ENCODE peak calls at places on chromosomes 6 and 20, in four cellular contexts. One of them, this sample, is unnamed. For H3K4me1, the result is how much of the 10 kb centered on the place peaks cover.

GRCh38 chr6:89941031-89941775 is 46.9 kb downstream of the GJA10 start:
- DNase-seq in heart right ventricle: no peak
- DNase-seq in SK-N-SH: no peak
- DNase-seq in cardiac muscle cell: peak
- DNase-seq in this sample: no peak

GRCh38 chr6:100803264-100803663 is 77.9 kb downstream of the ASCC3 start:
- DNase-seq in heart right ventricle: no peak
- DNase-seq in SK-N-SH: no peak
- DNase-seq in cardiac muscle cell: no peak
- DNase-seq in this sample: no peak

GRCh38 chr6:119514355-119514754 is 164.8 kb upstream of the MAN1A1 start:
- DNase-seq in heart right ventricle: no peak
- DNase-seq in SK-N-SH: no peak
- DNase-seq in cardiac muscle cell: no peak
- DNase-seq in this sample: no peak

GRCh38 chr6:71107935-71108420 is 151.1 kb upstream of the B3GAT2 start:
- DNase-seq in heart right ventricle: peak
- DNase-seq in SK-N-SH: no peak
- DNase-seq in cardiac muscle cell: peak
- DNase-seq in this sample: peak

GRCh38 chr6:30465582-30466306 is 23.6 kb upstream of the HLA-E start:
- DNase-seq in heart right ventricle: no peak
- DNase-seq in SK-N-SH: no peak
- DNase-seq in cardiac muscle cell: no peak
- DNase-seq in this sample: no peak

GRCh38 chr6:125647391-125647790 is 102.0 kb upstream of the HEY2 start:
- DNase-seq in heart right ventricle: no peak
- DNase-seq in SK-N-SH: no peak
- DNase-seq in cardiac muscle cell: no peak
- DNase-seq in this sample: no peak

GRCh38 chr6:4491501-4492260 is 284.5 kb upstream of the CDYL start:
- DNase-seq in heart right ventricle: no peak
- DNase-seq in SK-N-SH: no peak
- DNase-seq in cardiac muscle cell: peak
- DNase-seq in this sample: no peak

GRCh38 chr6:166010136-166010535 is 157.5 kb downstream of the TBXT start:
- DNase-seq in heart right ventricle: no peak
- DNase-seq in SK-N-SH: no peak
- DNase-seq in cardiac muscle cell: no peak
- DNase-seq in this sample: no peak

GRCh38 chr20:17878912-17879602 is 89.5 kb downstream of the SNX5 start:
- DNase-seq in heart right ventricle: no peak
- DNase-seq in SK-N-SH: no peak
- DNase-seq in cardiac muscle cell: no peak
- DNase-seq in this sample: peak

GRCh38 chr6:117929501-117929900 is 22.4 kb downstream of the SLC35F1 start:
- DNase-seq in heart right ventricle: no peak
- DNase-seq in SK-N-SH: no peak
- DNase-seq in cardiac muscle cell: no peak
- DNase-seq in this sample: no peak

GRCh38 chr6:4603291-4603690 is 172.9 kb upstream of the CDYL start:
- DNase-seq in heart right ventricle: peak
- DNase-seq in SK-N-SH: no peak
- DNase-seq in cardiac muscle cell: peak
- DNase-seq in this sample: no peak

GRCh38 chr6:79947191-79948173 is at the start of gene ELOVL4:
- DNase-seq in heart right ventricle: peak
- DNase-seq in SK-N-SH: peak
- DNase-seq in cardiac muscle cell: peak
- DNase-seq in this sample: peak

GRCh38 chr20:53712212-53712977 is 118.8 kb upstream of the ZNF217 start:
- DNase-seq in heart right ventricle: no peak
- DNase-seq in SK-N-SH: no peak
- DNase-seq in cardiac muscle cell: no peak
- DNase-seq in this sample: no peak

GRCh38 chr6:146785001-146785585 is 186.3 kb downstream of the ADGB start:
- DNase-seq in heart right ventricle: no peak
- DNase-seq in SK-N-SH: peak
- DNase-seq in cardiac muscle cell: peak
- DNase-seq in this sample: peak

GRCh38 chr20:8425802-8426201 is 293.7 kb downstream of the PLCB1 start:
- DNase-seq in heart right ventricle: no peak
- DNase-seq in SK-N-SH: no peak
- DNase-seq in cardiac muscle cell: no peak
- DNase-seq in this sample: no peak

GRCh38 chr6:147390909-147391536 is 117.5 kb upstream of the SAMD5 start:
- DNase-seq in heart right ventricle: no peak
- DNase-seq in SK-N-SH: no peak
- DNase-seq in cardiac muscle cell: peak
- DNase-seq in this sample: peak

GRCh38 chr6:13012977-13013680 is 296.6 kb downstream of the PHACTR1 start:
- DNase-seq in heart right ventricle: peak
- DNase-seq in SK-N-SH: no peak
- DNase-seq in cardiac muscle cell: peak
- DNase-seq in this sample: peak

GRCh38 chr20:64212750-64213149 is 42.8 kb upstream of the PCMTD2 start:
- DNase-seq in heart right ventricle: peak
- DNase-seq in SK-N-SH: no peak
- DNase-seq in cardiac muscle cell: peak
- DNase-seq in this sample: no peak

GRCh38 chr20:5146302-5146653 is 19.5 kb downstream of the CDS2 start:
- DNase-seq in heart right ventricle: no peak
- DNase-seq in SK-N-SH: no peak
- DNase-seq in cardiac muscle cell: no peak
- DNase-seq in this sample: no peak

GRCh38 chr6:95660544-95660943 is 83.2 kb downstream of the MANEA start:
- DNase-seq in heart right ventricle: no peak
- DNase-seq in SK-N-SH: no peak
- DNase-seq in cardiac muscle cell: no peak
- DNase-seq in this sample: no peak

DNA sequence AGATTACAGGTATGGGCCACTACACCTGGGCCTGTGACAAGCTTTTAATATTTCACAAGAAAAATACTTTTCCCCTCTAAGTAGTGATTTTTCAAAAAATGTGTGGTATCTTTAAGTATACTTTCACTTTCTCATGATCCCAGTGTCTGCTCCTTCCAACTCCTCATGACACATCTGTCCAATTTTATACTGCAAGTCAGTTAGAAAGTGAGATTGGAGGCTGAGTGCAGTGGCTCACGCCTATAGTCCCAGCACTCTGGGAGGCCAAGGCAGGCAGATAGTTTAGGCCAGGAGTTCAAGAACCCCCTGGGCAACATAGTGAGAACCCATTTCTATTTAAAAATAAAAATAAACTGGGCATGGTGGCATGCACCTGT is 20.2 kb downstream of the PIM1 start:
- DNase-seq in heart right ventricle: no peak
- DNase-seq in SK-N-SH: no peak
- DNase-seq in cardiac muscle cell: no peak
- DNase-seq in this sample: no peak
- H3K4me1 ChIP-seq in heart right ventricle: under half
- H3K4me1 ChIP-seq in SK-N-SH: under half
- H3K4me1 ChIP-seq in cardiac muscle cell: under half
- H3K4me1 ChIP-seq in this sample: under half

DNA sequence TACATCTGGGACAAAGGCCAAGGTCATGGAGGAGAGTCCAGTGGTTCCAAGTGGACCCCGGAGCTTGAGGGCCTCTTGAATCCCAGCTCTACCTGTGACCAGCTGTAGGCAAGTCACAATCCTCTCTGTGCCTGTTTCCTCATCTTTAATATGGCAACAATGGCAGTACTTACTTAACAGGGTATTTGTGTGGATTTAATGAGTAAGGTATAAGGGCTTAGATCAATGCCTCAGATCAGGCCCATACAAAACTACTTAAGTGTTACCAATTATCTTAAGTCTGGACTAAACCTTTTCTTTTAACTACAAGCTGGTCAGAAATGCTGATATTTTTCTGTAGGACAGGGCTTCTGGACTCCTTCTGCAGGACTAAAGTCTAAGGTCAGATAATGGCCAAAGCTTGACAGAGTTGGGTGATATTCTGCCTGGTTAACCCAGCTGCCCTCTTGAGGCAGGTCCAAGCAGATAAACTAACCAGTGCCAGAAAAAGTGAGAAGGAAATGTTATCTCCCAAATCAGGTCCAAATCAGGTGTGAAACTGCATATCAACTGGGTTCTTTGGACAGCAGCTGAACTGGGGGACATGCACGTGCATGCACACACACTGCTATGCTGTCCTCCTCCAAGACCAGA is 2.2 kb downstream of the SULF2 start:
- DNase-seq in heart right ventricle: no peak
- DNase-seq in SK-N-SH: no peak
- DNase-seq in cardiac muscle cell: no peak
- DNase-seq in this sample: no peak
- TF ChIP-seq CTCF in heart right ventricle: no peak
- TF ChIP-seq CTCF in SK-N-SH: no peak
- TF ChIP-seq CTCF in cardiac muscle cell: no peak
- TF ChIP-seq CTCF in this sample: no peak

GRCh38 chr6:106027316-106027715 is 58.8 kb upstream of the PRDM1 start:
- DNase-seq in heart right ventricle: no peak
- DNase-seq in SK-N-SH: no peak
- DNase-seq in cardiac muscle cell: no peak
- DNase-seq in this sample: no peak

GRCh38 chr6:106025655-106026054 is 60.5 kb upstream of the PRDM1 start:
- DNase-seq in heart right ventricle: no peak
- DNase-seq in SK-N-SH: no peak
- DNase-seq in cardiac muscle cell: no peak
- DNase-seq in this sample: no peak

GRCh38 chr6:106026748-106027147 is 59.4 kb upstream of the PRDM1 start:
- DNase-seq in heart right ventricle: no peak
- DNase-seq in SK-N-SH: no peak
- DNase-seq in cardiac muscle cell: no peak
- DNase-seq in this sample: no peak

GRCh38 chr6:106027760-106028159 is 58.4 kb upstream of the PRDM1 start:
- DNase-seq in heart right ventricle: no peak
- DNase-seq in SK-N-SH: no peak
- DNase-seq in cardiac muscle cell: no peak
- DNase-seq in this sample: no peak
- H3K4me3 ChIP-seq in heart right ventricle: no peak
- H3K4me3 ChIP-seq in SK-N-SH: no peak
- H3K4me3 ChIP-seq in cardiac muscle cell: no peak
- H3K4me3 ChIP-seq in this sample: no peak

GRCh38 chr6:41577356-41577864 is 31.2 kb downstream of the FOXP4 start:
- DNase-seq in heart right ventricle: no peak
- DNase-seq in SK-N-SH: no peak
- DNase-seq in cardiac muscle cell: no peak
- DNase-seq in this sample: no peak
- H3K4me1 ChIP-seq in heart right ventricle: under half
- H3K4me1 ChIP-seq in SK-N-SH: under half
- H3K4me1 ChIP-seq in cardiac muscle cell: under half
- H3K4me1 ChIP-seq in this sample: under half

DNA sequence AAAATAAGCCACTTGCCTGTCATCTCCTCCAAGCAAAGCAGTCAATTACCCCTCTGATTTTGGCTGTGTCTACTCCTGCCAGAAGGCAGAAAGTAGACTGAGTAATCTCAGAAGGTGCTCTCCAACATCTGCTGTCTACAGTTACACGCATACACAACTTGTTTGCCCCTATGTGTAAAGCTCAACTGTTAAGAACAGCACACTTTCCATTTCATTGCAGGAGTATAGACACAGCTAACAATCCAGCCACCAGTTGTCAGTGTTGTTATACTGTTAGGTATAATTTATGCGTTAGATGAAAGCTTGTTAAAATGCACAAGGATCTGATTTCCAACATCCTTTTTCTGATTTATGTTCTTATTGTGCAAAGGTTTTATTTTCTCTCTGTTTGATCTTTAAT is 88.2 kb downstream of the SAMD3 start:
- DNase-seq in heart right ventricle: no peak
- DNase-seq in SK-N-SH: no peak
- DNase-seq in cardiac muscle cell: no peak
- DNase-seq in this sample: no peak
- TF ChIP-seq CTCF in heart right ventricle: no peak
- TF ChIP-seq CTCF in SK-N-SH: no peak
- TF ChIP-seq CTCF in cardiac muscle cell: no peak
- TF ChIP-seq CTCF in this sample: peak

GRCh38 chr20:51979226-51979625 is 176.9 kb upstream of the SALL4 start:
- DNase-seq in heart right ventricle: no peak
- DNase-seq in SK-N-SH: no peak
- DNase-seq in cardiac muscle cell: peak
- DNase-seq in this sample: no peak

GRCh38 chr20:51985013-51985415 is 182.7 kb upstream of the SALL4 start:
- DNase-seq in heart right ventricle: peak
- DNase-seq in SK-N-SH: peak
- DNase-seq in cardiac muscle cell: peak
- DNase-seq in this sample: peak

GRCh38 chr20:51985753-51986152 is 183.4 kb upstream of the SALL4 start:
- DNase-seq in heart right ventricle: no peak
- DNase-seq in SK-N-SH: no peak
- DNase-seq in cardiac muscle cell: no peak
- DNase-seq in this sample: peak

GRCh38 chr20:51978081-51978501 is 175.8 kb upstream of the SALL4 start:
- DNase-seq in heart right ventricle: no peak
- DNase-seq in SK-N-SH: no peak
- DNase-seq in cardiac muscle cell: no peak
- DNase-seq in this sample: no peak

GRCh38 chr20:51980277-51980676 is 178.0 kb upstream of the SALL4 start:
- DNase-seq in heart right ventricle: no peak
- DNase-seq in SK-N-SH: no peak
- DNase-seq in cardiac muscle cell: no peak
- DNase-seq in this sample: no peak
- H3K4me3 ChIP-seq in heart right ventricle: no peak
- H3K4me3 ChIP-seq in SK-N-SH: no peak
- H3K4me3 ChIP-seq in cardiac muscle cell: no peak
- H3K4me3 ChIP-seq in this sample: no peak

GRCh38 chr6:44074383-44075136 is 52.7 kb downstream of the MRPL14 start:
- DNase-seq in heart right ventricle: peak
- DNase-seq in SK-N-SH: peak
- DNase-seq in cardiac muscle cell: peak
- DNase-seq in this sample: peak

GRCh38 chr6:44073612-44074382 is 53.5 kb downstream of the MRPL14 start:
- DNase-seq in heart right ventricle: no peak
- DNase-seq in SK-N-SH: peak
- DNase-seq in cardiac muscle cell: no peak
- DNase-seq in this sample: no peak

GRCh38 chr6:44072452-44072958 is 54.7 kb downstream of the MRPL14 start:
- DNase-seq in heart right ventricle: no peak
- DNase-seq in SK-N-SH: no peak
- DNase-seq in cardiac muscle cell: no peak
- DNase-seq in this sample: no peak

GRCh38 chr6:44071670-44072451 is 55.4 kb downstream of the MRPL14 start:
- DNase-seq in heart right ventricle: no peak
- DNase-seq in SK-N-SH: no peak
- DNase-seq in cardiac muscle cell: peak
- DNase-seq in this sample: no peak

GRCh38 chr6:44072959-44073611 is 54.2 kb downstream of the MRPL14 start:
- DNase-seq in heart right ventricle: peak
- DNase-seq in SK-N-SH: peak
- DNase-seq in cardiac muscle cell: peak
- DNase-seq in this sample: peak
- H3K4me1 ChIP-seq in heart right ventricle: under half
- H3K4me1 ChIP-seq in SK-N-SH: under half
- H3K4me1 ChIP-seq in cardiac muscle cell: half or more
- H3K4me1 ChIP-seq in this sample: under half